ENCODE peak calls at places on chromosomes 6 and 20, in eight cellular contexts. C is IMR-90, R is A549, G is PC-9, X is mesendoderm, S is H9, J is fibroblast of lung, W is mammary epithelial cell. T is an unnamed sample.

GRCh38 chr20:3172933-3173581 is at the start of gene LZTS3:
- DNase-seq in C (peak), R (peak), G (peak), X (peak), S (peak), J (peak), W (peak), T (peak)

GRCh38 chr6:100116409-100117194 is 122.6 kb upstream of the MCHR2 start:
- DNase-seq in C (peak), R (peak), G (peak), X (peak), S (peak), J (peak), W (peak), T (no peak)

GRCh38 chr6:119484598-119484997 is 135.0 kb upstream of the MAN1A1 start:
- DNase-seq in C (peak), R (no peak), G (peak), X (peak), S (no peak), J (peak), W (peak), T (peak)

GRCh38 chr20:6040958-6041807 is 12.7 kb downstream of the LRRN4 start:
- DNase-seq in C (no peak), R (no peak), G (no peak), X (no peak), S (peak), J (no peak), W (no peak), T (no peak)

GRCh38 chr6:109498049-109498448 is 15.0 kb upstream of the ZBTB24 start:
- DNase-seq in C (no peak), R (no peak), G (no peak), X (no peak), S (no peak), J (no peak), W (no peak), T (no peak)

GRCh38 chr6:113560908-113561307 is 296.2 kb upstream of the MARCKS start:
- DNase-seq in C (peak), R (no peak), G (no peak), X (no peak), S (no peak), J (peak), W (peak), T (no peak)

GRCh38 chr6:11426571-11426970 is 111.0 kb upstream of the TMEM170B start:
- DNase-seq in C (no peak), R (no peak), G (no peak), X (no peak), S (no peak), J (no peak), W (no peak), T (no peak)

GRCh38 chr6:116545661-116546060 is at the start of gene TRAPPC3L:
- DNase-seq in C (no peak), R (no peak), G (no peak), X (no peak), S (no peak), J (no peak), W (peak), T (no peak)

GRCh38 chr20:3930265-3931206 is 41.3 kb downstream of the PANK2 start:
- DNase-seq in C (no peak), R (no peak), G (no peak), X (no peak), S (no peak), J (no peak), W (no peak), T (peak)

GRCh38 chr20:50038574-50038991 is 55.8 kb downstream of the SNAI1 start:
- DNase-seq in C (no peak), R (no peak), G (peak), X (no peak), S (peak), J (no peak), W (no peak), T (peak)

GRCh38 chr6:48369100-48369499 is 258.1 kb upstream of the PTCHD4 start:
- DNase-seq in C (no peak), R (no peak), G (no peak), X (no peak), S (no peak), J (no peak), W (no peak), T (no peak)

GRCh38 chr20:42779216-42779615 is 410.5 kb downstream of the PTPRT start:
- DNase-seq in C (no peak), R (no peak), G (no peak), X (peak), S (no peak), J (no peak), W (no peak), T (no peak)

GRCh38 chr6:19538086-19538485 is 299.1 kb upstream of the ID4 start:
- DNase-seq in C (no peak), R (no peak), G (peak), X (peak), S (peak), J (no peak), W (peak), T (no peak)

GRCh38 chr6:93021235-93021909 is 398.0 kb downstream of the EPHA7 start:
- DNase-seq in C (no peak), R (no peak), G (no peak), X (peak), S (no peak), J (no peak), W (no peak), T (peak)

GRCh38 chr6:2582268-2582667 is 168.5 kb downstream of the MYLK4 start:
- DNase-seq in C (no peak), R (no peak), G (no peak), X (no peak), S (no peak), J (no peak), W (no peak), T (peak)

GRCh38 chr20:47295921-47296426 is 60.5 kb downstream of the ZMYND8 start:
- DNase-seq in C (no peak), R (no peak), G (no peak), X (no peak), S (no peak), J (no peak), W (peak), T (no peak)

GRCh38 chr6:78832091-78832808 is 35.1 kb upstream of the IRAK1BP1 start:
- DNase-seq in C (no peak), R (no peak), G (no peak), X (no peak), S (no peak), J (no peak), W (peak), T (no peak)

GRCh38 chr20:59646487-59646886 is 42.1 kb downstream of the PHACTR3 start:
- DNase-seq in C (no peak), R (no peak), G (no peak), X (no peak), S (no peak), J (no peak), W (no peak), T (no peak)

GRCh38 chr6:107999341-107999740 is 41.3 kb upstream of the SEC63 start:
- DNase-seq in C (no peak), R (no peak), G (no peak), X (no peak), S (no peak), J (no peak), W (no peak), T (no peak)

GRCh38 chr6:130906736-130907381 is 79.7 kb downstream of the SMLR1 start:
- DNase-seq in C (peak), R (no peak), G (no peak), X (no peak), S (no peak), J (peak), W (peak), T (peak)

GRCh38 chr20:51595744-51596143 is 53.2 kb upstream of the NFATC2 start:
- DNase-seq in C (no peak), R (no peak), G (no peak), X (no peak), S (no peak), J (no peak), W (no peak), T (no peak)

GRCh38 chr6:35589904-35590303 is 77.2 kb upstream of the TULP1 start:
- DNase-seq in C (no peak), R (no peak), G (no peak), X (no peak), S (no peak), J (no peak), W (no peak), T (no peak)

GRCh38 chr20:50592282-50593004 is 82.3 kb downstream of the PTPN1 start:
- DNase-seq in C (no peak), R (no peak), G (no peak), X (no peak), S (no peak), J (no peak), W (no peak), T (no peak)

GRCh38 chr6:55405474-55406220 is 78.4 kb downstream of the GFRAL start:
- DNase-seq in C (no peak), R (no peak), G (no peak), X (no peak), S (no peak), J (peak), W (no peak), T (no peak)

GRCh38 chr20:25496968-25497401 is 88.3 kb downstream of the NINL start:
- DNase-seq in C (peak), R (no peak), G (peak), X (no peak), S (no peak), J (peak), W (peak), T (no peak)

GRCh38 chr6:132968419-132968950 is 154.1 kb downstream of the RPS12 start:
- DNase-seq in C (no peak), R (no peak), G (no peak), X (no peak), S (no peak), J (no peak), W (no peak), T (no peak)

GRCh38 chr6:125273251-125273650 is 28.5 kb downstream of the HDDC2 start:
- DNase-seq in C (no peak), R (no peak), G (no peak), X (no peak), S (no peak), J (no peak), W (no peak), T (no peak)

GRCh38 chr20:44610313-44610965 is 28.1 kb downstream of the PKIG start:
- DNase-seq in C (no peak), R (no peak), G (no peak), X (no peak), S (no peak), J (no peak), W (no peak), T (no peak)

GRCh38 chr6:137799950-137800568 is 67.0 kb upstream of the TNFAIP3 start:
- DNase-seq in C (peak), R (no peak), G (peak), X (peak), S (peak), J (peak), W (peak), T (peak)

GRCh38 chr6:48691420-48691819 is 580.4 kb upstream of the PTCHD4 start:
- DNase-seq in C (no peak), R (no peak), G (no peak), X (no peak), S (no peak), J (no peak), W (no peak), T (no peak)

GRCh38 chr20:44909872-44910689 is at the start of gene PABPC1L:
- DNase-seq in C (peak), R (peak), G (peak), X (peak), S (peak), J (peak), W (peak), T (peak)

GRCh38 chr6:2714359-2714895 is 36.3 kb downstream of the MYLK4 start:
- DNase-seq in C (peak), R (no peak), G (no peak), X (no peak), S (no peak), J (peak), W (peak), T (peak)

GRCh38 chr6:26611599-26611998 is 14.8 kb downstream of the ABT1 start:
- DNase-seq in C (no peak), R (no peak), G (no peak), X (no peak), S (no peak), J (no peak), W (no peak), T (peak)

GRCh38 chr6:19417713-19418112 is 419.5 kb upstream of the ID4 start:
- DNase-seq in C (peak), R (no peak), G (peak), X (no peak), S (no peak), J (peak), W (peak), T (no peak)

GRCh38 chr6:16130932-16131387 is 2.1 kb downstream of the MYLIP start:
- DNase-seq in C (peak), R (peak), G (peak), X (peak), S (no peak), J (peak), W (peak), T (peak)

GRCh38 chr6:168044521-168045130 is 34.4 kb downstream of the FRMD1 start:
- DNase-seq in C (no peak), R (no peak), G (no peak), X (no peak), S (no peak), J (no peak), W (no peak), T (peak)

GRCh38 chr6:168046696-168047095 is 32.3 kb downstream of the FRMD1 start:
- DNase-seq in C (no peak), R (no peak), G (no peak), X (no peak), S (no peak), J (no peak), W (no peak), T (peak)

GRCh38 chr6:168043848-168044415 is 35.1 kb downstream of the FRMD1 start:
- DNase-seq in C (no peak), R (no peak), G (no peak), X (no peak), S (no peak), J (no peak), W (no peak), T (peak)

GRCh38 chr6:168045141-168045691 is 33.8 kb downstream of the FRMD1 start:
- DNase-seq in C (no peak), R (no peak), G (no peak), X (no peak), S (peak), J (no peak), W (no peak), T (peak)

DNA sequence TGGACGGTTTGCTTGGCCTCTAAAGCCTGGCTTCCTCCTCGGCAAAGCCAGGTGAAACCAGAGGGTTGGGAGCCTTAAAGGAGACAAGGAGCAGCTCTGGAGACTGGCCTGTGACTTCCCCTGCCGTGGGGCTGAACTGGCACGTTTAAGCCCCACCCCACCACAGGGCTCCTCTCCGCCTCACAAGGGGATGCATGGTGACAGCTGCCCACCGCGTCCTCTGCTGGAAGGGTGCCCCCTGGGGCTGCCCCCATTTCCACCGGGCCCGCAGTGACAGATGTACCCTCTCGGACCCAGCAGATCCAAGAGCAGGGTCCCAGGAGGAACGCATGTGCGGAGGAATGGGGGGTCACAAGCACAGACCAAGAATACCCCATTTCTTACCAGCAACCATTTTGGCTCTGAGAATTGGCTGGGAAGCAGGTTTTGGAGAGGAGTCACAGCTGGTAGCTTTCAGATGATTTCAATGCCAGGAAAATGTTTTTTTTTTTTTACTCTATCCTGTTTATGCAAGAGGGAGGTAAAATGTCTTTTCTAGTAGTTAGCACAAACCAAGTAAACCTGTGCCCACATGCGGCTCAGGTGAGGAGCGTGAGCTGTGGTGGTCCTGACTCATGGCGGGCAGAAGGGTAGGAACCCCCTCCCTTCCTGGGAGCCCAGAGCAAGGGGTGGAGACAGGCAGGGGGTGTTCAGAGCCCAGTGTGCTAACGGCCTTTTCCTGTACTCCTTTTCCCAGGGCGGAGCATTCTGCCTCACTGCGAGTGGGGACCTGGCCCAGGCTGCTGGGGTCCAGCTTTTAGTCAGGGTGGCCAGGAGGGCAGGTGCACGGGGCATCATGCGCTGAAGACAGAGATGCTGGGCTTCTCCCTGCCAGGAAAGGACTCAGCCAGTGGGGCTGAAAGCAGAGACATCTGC is 33.0 kb downstream of the FRMD1 start:
- DNase-seq in C (peak), R (no peak), G (no peak), X (no peak), S (no peak), J (peak), W (no peak), T (peak)
- H3K4me2 ChIP-seq in C (no peak), R (no peak), G (no peak), X (no peak), S (no peak), J (no peak), W (no peak), T (no peak)

GRCh38 chr6:142011775-142012174 is 121.0 kb upstream of the GJE1 start:
- DNase-seq in C (no peak), R (no peak), G (no peak), X (no peak), S (no peak), J (no peak), W (no peak), T (no peak)

GRCh38 chr6:142015011-142015410 is 117.7 kb upstream of the GJE1 start:
- DNase-seq in C (no peak), R (no peak), G (no peak), X (peak), S (peak), J (no peak), W (no peak), T (no peak)

GRCh38 chr6:142013286-142013685 is 119.4 kb upstream of the GJE1 start:
- DNase-seq in C (peak), R (peak), G (no peak), X (no peak), S (no peak), J (peak), W (peak), T (peak)

GRCh38 chr6:142013875-142014495 is 118.7 kb upstream of the GJE1 start:
- DNase-seq in C (no peak), R (no peak), G (no peak), X (no peak), S (no peak), J (no peak), W (no peak), T (no peak)

GRCh38 chr6:142014515-142014914 is 118.2 kb upstream of the GJE1 start:
- DNase-seq in C (peak), R (peak), G (peak), X (no peak), S (no peak), J (peak), W (peak), T (no peak)
- H3K4me2 ChIP-seq in C (peak), R (peak), G (peak), X (no peak), S (peak), J (peak), W (peak), T (peak)

GRCh38 chr6:157841211-157841840 is 18.3 kb downstream of the SNX9 start:
- DNase-seq in C (no peak), R (no peak), G (peak), X (no peak), S (no peak), J (no peak), W (peak), T (no peak)

GRCh38 chr6:157840261-157840660 is 17.2 kb downstream of the SNX9 start:
- DNase-seq in C (no peak), R (no peak), G (no peak), X (no peak), S (no peak), J (no peak), W (no peak), T (no peak)

GRCh38 chr6:157838718-157839430 is 15.8 kb downstream of the SNX9 start:
- DNase-seq in C (no peak), R (no peak), G (no peak), X (no peak), S (no peak), J (no peak), W (peak), T (no peak)

GRCh38 chr6:157840776-157841175 is 17.7 kb downstream of the SNX9 start:
- DNase-seq in C (peak), R (no peak), G (no peak), X (peak), S (no peak), J (peak), W (peak), T (no peak)

GRCh38 chr6:157839606-157840005 is 16.6 kb downstream of the SNX9 start:
- DNase-seq in C (no peak), R (no peak), G (no peak), X (no peak), S (no peak), J (no peak), W (no peak), T (no peak)
- H3K4me2 ChIP-seq in C (no peak), R (no peak), G (no peak), X (no peak), S (no peak), J (peak), W (peak), T (peak)

GRCh38 chr20:63500151-63500901 is 1.4 kb upstream of the EEF1A2 start:
- DNase-seq in C (no peak), R (no peak), G (no peak), X (no peak), S (peak), J (no peak), W (no peak), T (peak)

GRCh38 chr20:63497946-63498935 is 642 bp downstream of the EEF1A2 start:
- DNase-seq in C (peak), R (peak), G (peak), X (peak), S (peak), J (peak), W (peak), T (peak)

GRCh38 chr20:63499333-63499969 is 568 bp upstream of the EEF1A2 start:
- DNase-seq in C (no peak), R (no peak), G (no peak), X (no peak), S (peak), J (no peak), W (no peak), T (peak)

GRCh38 chr20:63497138-63497945 is 1.5 kb downstream of the EEF1A2 start:
- DNase-seq in C (no peak), R (no peak), G (no peak), X (no peak), S (peak), J (no peak), W (no peak), T (peak)

DNA sequence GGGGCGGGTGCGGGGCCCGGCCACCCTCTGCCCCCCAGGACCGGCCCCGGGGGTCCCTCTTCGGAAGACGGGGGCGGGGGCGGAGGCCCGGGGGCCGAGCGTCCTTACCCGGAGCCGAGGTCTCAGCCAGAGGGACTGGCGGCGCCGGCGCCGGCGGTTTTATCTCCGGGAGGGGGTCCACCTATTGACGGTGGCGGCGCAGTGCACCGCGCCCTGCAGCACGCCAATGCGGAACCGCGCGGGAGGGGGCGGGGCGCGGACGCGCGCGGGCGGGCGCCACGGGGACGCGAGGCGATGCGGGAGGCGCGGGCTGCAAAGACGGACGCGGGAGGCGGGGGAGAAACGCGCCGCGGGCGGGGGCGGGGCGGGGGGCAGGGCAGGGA is at the start of gene EEF1A2:
- DNase-seq in C (no peak), R (peak), G (peak), X (no peak), S (peak), J (no peak), W (no peak), T (peak)
- H3K4me2 ChIP-seq in C (peak), R (peak), G (peak), X (no peak), S (peak), J (no peak), W (peak), T (no peak)

GRCh38 chr20:63232235-63233060 is 3.3 kb upstream of the BIRC7 start:
- DNase-seq in C (peak), R (peak), G (peak), X (peak), S (no peak), J (peak), W (no peak), T (peak)
- H3K4me2 ChIP-seq in C (peak), R (peak), G (peak), X (no peak), S (no peak), J (peak), W (no peak), T (peak)

GRCh38 chr6:7544597-7544996 is 3.1 kb downstream of the DSP start:
- DNase-seq in C (no peak), R (no peak), G (no peak), X (no peak), S (no peak), J (no peak), W (no peak), T (peak)
- H3K4me2 ChIP-seq in C (no peak), R (peak), G (peak), X (no peak), S (no peak), J (no peak), W (peak), T (peak)

T was measured in osteoblast.